ENCODE peak calls at places on chromosomes 4 and X, in six cellular contexts. Z is fibroblast of lung, T is foreskin fibroblast, Q is AG04450, C is A549, U is heart right ventricle. N is an unnamed sample.

GRCh38 chrX:106898462-106898861 is 4.7 kb downstream of the RIPPLY1 start:
- DNase-seq in Z (peak), T (peak), Q (no peak), C (peak), U (no peak), N (no peak)

GRCh38 chr4:98327694-98328093 is 66.5 kb downstream of the RAP1GDS1 start:
- DNase-seq in Z (no peak), T (no peak), Q (no peak), C (no peak), U (no peak), N (no peak)

GRCh38 chr4:179415842-179416223 is 1973.6 kb upstream of the AGA start:
- DNase-seq in Z (peak), T (no peak), Q (peak), C (peak), U (no peak), N (no peak)

GRCh38 chr4:174358823-174359222 is 75.1 kb downstream of the CEP44 start:
- DNase-seq in Z (peak), T (peak), Q (peak), C (no peak), U (no peak), N (peak)

GRCh38 chr4:20017035-20017434 is 234.7 kb upstream of the SLIT2 start:
- DNase-seq in Z (peak), T (peak), Q (peak), C (no peak), U (no peak), N (no peak)

GRCh38 chr4:30722916-30723270 is 2.7 kb downstream of the PCDH7 start:
- DNase-seq in Z (peak), T (no peak), Q (no peak), C (no peak), U (no peak), N (no peak)

GRCh38 chr4:3862640-3863420 is 96.6 kb downstream of the ADRA2C start:
- DNase-seq in Z (no peak), T (no peak), Q (no peak), C (no peak), U (peak), N (no peak)

GRCh38 chrX:15815779-15816452 is 25.6 kb downstream of the ZRSR2 start:
- DNase-seq in Z (no peak), T (peak), Q (no peak), C (peak), U (no peak), N (no peak)

GRCh38 chr4:174259580-174259979 is 23.9 kb downstream of the FBXO8 start:
- DNase-seq in Z (no peak), T (no peak), Q (no peak), C (peak), U (no peak), N (no peak)

GRCh38 chrX:110015915-110016314 is 13.0 kb downstream of the TMEM164 start:
- DNase-seq in Z (no peak), T (no peak), Q (no peak), C (no peak), U (no peak), N (no peak)

GRCh38 chrX:103439161-103439560 is 62.8 kb downstream of the BEX3 start:
- DNase-seq in Z (no peak), T (no peak), Q (no peak), C (no peak), U (no peak), N (no peak)

GRCh38 chrX:37817579-37817978 is 29.8 kb downstream of the DYNLT3 start:
- DNase-seq in Z (no peak), T (no peak), Q (no peak), C (no peak), U (no peak), N (no peak)

GRCh38 chr4:120071192-120071795 is 4.6 kb upstream of the MAD2L1 start:
- DNase-seq in Z (peak), T (peak), Q (no peak), C (peak), U (no peak), N (no peak)

GRCh38 chrX:55326985-55327384 is 62.3 kb upstream of the PAGE3 start:
- DNase-seq in Z (no peak), T (no peak), Q (no peak), C (no peak), U (no peak), N (no peak)

GRCh38 chr4:108644237-108644636 is 6.2 kb upstream of the OSTC start:
- DNase-seq in Z (peak), T (peak), Q (no peak), C (no peak), U (no peak), N (no peak)

GRCh38 chr4:84596826-84597225 is 13.9 kb downstream of the CDS1 start:
- DNase-seq in Z (no peak), T (no peak), Q (no peak), C (no peak), U (no peak), N (no peak)

GRCh38 chr4:57233391-57233790 is 123.2 kb upstream of the IGFBP7 start:
- DNase-seq in Z (peak), T (peak), Q (peak), C (peak), U (no peak), N (no peak)

GRCh38 chr4:169009281-169010124 is 552 bp downstream of the CBR4 start:
- DNase-seq in Z (peak), T (peak), Q (no peak), C (peak), U (peak), N (peak)

GRCh38 chr4:159002950-159003349 is 99.9 kb upstream of the RAPGEF2 start:
- DNase-seq in Z (peak), T (peak), Q (peak), C (no peak), U (no peak), N (no peak)

GRCh38 chr4:36065274-36065871 is 178.9 kb downstream of the ARAP2 start:
- DNase-seq in Z (no peak), T (no peak), Q (no peak), C (no peak), U (no peak), N (no peak)

GRCh38 chr4:67929447-67929846 is 33.8 kb downstream of the TMPRSS11A start:
- DNase-seq in Z (peak), T (no peak), Q (no peak), C (peak), U (no peak), N (no peak)

GRCh38 chr4:11720292-11720691 is 291.6 kb upstream of the HS3ST1 start:
- DNase-seq in Z (peak), T (no peak), Q (no peak), C (peak), U (no peak), N (no peak)

GRCh38 chr4:15793506-15794363 is 15.6 kb downstream of the CD38 start:
- DNase-seq in Z (no peak), T (no peak), Q (no peak), C (no peak), U (no peak), N (no peak)

GRCh38 chr4:41814565-41814964 is 66.0 kb upstream of the PHOX2B start:
- DNase-seq in Z (peak), T (peak), Q (peak), C (peak), U (peak), N (no peak)
- TF ChIP-seq CTCF in Z (peak), T (peak), Q (peak), C (peak), U (peak), N (peak)

GRCh38 chrX:150566734-150567182 is 1.7 kb upstream of the MTM1 start:
- DNase-seq in Z (no peak), T (no peak), Q (no peak), C (no peak), U (no peak), N (no peak)
- H3K4me3 ChIP-seq in Z (no peak), T (no peak), Q (no peak), C (no peak), U (no peak), N (no peak)

GRCh38 chrX:137166591-137166990 is 132.8 kb upstream of the GPR101 start:
- DNase-seq in Z (no peak), T (no peak), Q (no peak), C (no peak), U (no peak), N (no peak)
- TF ChIP-seq CTCF in Z (no peak), T (no peak), Q (no peak), C (no peak), U (no peak), N (peak)

GRCh38 chr4:786861-787300 is 39.0 kb downstream of the CPLX1 start:
- DNase-seq in Z (no peak), T (no peak), Q (no peak), C (no peak), U (peak), N (no peak)

GRCh38 chr4:784401-785331 is 41.3 kb downstream of the CPLX1 start:
- DNase-seq in Z (no peak), T (no peak), Q (no peak), C (no peak), U (no peak), N (no peak)

GRCh38 chr4:786074-786741 is 39.7 kb downstream of the CPLX1 start:
- DNase-seq in Z (no peak), T (no peak), Q (no peak), C (no peak), U (no peak), N (no peak)

GRCh38 chr4:787561-787981 is 38.4 kb downstream of the CPLX1 start:
- DNase-seq in Z (no peak), T (no peak), Q (no peak), C (no peak), U (no peak), N (no peak)

DNA sequence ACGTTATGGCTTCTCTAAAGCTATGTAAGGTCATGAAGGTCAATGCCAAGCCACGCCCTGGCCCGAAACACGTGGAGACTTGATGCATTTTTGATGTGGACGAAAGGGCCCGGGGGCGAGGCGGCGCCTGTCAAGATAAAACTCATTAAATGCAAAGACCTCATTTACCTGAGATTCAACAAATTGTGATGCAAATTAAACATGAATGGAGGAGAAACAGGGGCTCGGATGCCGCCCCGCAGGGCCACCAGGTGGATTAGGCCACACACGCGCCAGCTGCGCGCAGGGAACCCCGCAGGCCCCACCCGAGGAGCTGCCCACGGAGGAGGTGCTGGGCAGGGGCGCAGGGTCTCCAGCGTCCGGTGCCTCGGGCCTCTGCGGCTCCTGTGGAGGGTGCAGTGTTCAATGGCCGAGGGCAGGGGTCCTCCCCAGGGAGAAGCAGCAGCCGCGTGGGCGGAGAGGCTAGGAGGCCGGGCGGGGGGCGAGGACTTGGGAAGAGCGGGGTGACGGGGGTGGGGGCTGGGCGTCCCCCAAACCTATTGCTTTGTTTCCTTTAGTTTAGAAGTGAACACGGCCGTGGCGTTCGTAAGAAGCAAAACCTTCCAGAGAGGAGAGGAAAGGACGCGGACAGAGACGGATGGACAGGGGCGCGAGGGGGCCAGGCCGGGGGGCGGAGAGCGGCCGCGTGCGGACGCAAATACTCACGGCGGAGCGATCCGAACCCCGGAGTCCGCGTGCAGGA is 40.4 kb downstream of the CPLX1 start:
- DNase-seq in Z (no peak), T (no peak), Q (no peak), C (no peak), U (no peak), N (no peak)
- H3K4me3 ChIP-seq in Z (no peak), T (no peak), Q (no peak), C (no peak), U (peak), N (no peak)

GRCh38 chrX:32276153-32276552 is 935.2 kb downstream of the DMD start:
- DNase-seq in Z (no peak), T (no peak), Q (no peak), C (no peak), U (no peak), N (no peak)

GRCh38 chrX:32281853-32282252 is 929.5 kb downstream of the DMD start:
- DNase-seq in Z (no peak), T (no peak), Q (no peak), C (no peak), U (no peak), N (no peak)
- TF ChIP-seq CTCF in Z (no peak), T (no peak), Q (no peak), C (no peak), U (no peak), N (no peak)

DNA sequence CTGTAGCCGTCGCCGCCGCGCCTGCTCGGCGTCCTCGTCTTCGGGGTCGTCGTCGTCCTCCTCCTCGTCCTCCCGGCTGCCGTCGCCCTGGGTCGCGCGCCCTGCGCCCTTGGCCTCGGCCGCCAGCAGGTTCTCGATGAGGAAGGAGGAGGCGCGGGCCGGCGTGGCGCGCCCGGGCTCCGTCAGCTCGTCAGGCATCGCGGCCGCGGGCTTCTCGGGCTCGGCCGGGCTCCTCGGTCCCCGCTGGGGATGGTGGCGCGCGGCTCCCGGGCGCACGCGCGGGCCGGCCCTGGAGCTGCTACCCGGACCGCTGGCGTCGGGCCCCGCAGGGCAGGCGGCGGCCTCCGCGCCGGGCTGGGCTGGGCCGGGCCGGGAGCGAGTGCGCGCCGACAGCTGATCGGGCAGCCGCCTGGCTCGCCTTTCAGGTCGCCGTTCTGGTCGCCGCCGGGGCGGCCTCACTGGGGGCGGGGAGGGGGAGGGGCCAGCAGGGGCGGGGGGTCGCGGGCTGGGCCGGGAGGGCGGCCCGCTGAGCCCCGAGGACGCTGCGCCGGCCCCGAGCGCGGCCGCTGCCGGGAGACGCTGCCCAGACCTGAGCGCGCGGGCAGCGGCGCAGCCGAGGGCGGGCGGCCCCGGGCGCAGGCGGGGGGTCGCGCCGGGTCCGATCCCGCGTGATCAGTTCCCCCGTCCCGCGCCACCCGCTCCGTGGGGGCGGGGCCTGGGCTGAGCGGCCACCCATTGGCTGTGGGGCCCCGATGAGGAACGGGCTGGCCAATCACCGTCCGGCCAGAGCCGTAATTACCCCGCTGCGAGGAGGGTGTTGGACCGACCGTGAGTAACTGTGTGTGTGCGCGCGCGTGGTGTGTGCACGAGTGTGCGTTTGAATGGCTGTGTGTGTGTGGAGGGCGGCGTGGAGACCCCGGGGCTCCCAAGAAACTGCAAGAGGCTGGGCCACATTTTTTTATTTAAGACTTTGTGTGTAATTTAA is at the start of gene HMX1:
- DNase-seq in Z (no peak), T (no peak), Q (no peak), C (peak), U (no peak), N (no peak)
- H3K4me3 ChIP-seq in Z (no peak), T (no peak), Q (no peak), C (peak), U (no peak), N (no peak)